ENCODE peak calls at places on chromosomes 1 and 21, in nine cellular contexts. H is upper lobe of right lung; Z is cardiac muscle cell; A is CD8-positive, alpha-beta T cell; I is HL-60; M is RWPE1; F is left ventricle myocardium inferior; R is dorsolateral prefrontal cortex; N is uterus. E is an unnamed sample.

GRCh38 chr1:27475707-27476106 is 14.3 kb downstream of the WASF2 start:
- DNase-seq in H (no peak), Z (no peak), A (no peak), I (no peak), M (no peak), F (no peak), R (no peak), N (no peak), E (no peak)

GRCh38 chr1:201619513-201619912 is 80.6 kb downstream of the NAV1 start:
- DNase-seq in H (no peak), Z (no peak), A (no peak), I (no peak), M (no peak), F (no peak), R (no peak), N (no peak), E (no peak)

GRCh38 chr1:59185163-59185855 is 111.6 kb upstream of the FGGY start:
- DNase-seq in H (no peak), Z (no peak), A (no peak), I (no peak), M (no peak), F (no peak), R (no peak), N (no peak), E (no peak)

GRCh38 chr1:219563568-219563967 is 49.3 kb downstream of the ZC3H11B start:
- DNase-seq in H (no peak), Z (no peak), A (no peak), I (no peak), M (no peak), F (no peak), R (no peak), N (no peak), E (no peak)

GRCh38 chr1:154629160-154630073 is 21.4 kb upstream of the ADAR start:
- DNase-seq in H (no peak), Z (peak; percentile 52), A (no peak), I (no peak), M (no peak), F (no peak), R (no peak), N (no peak), E (no peak)

GRCh38 chr21:16195896-16196443 is 466.2 kb downstream of the USP25 start:
- DNase-seq in H (no peak), Z (peak; percentile 33), A (no peak), I (no peak), M (no peak), F (no peak), R (no peak), N (no peak), E (no peak)

GRCh38 chr1:154547333-154547732 is 11.1 kb downstream of the UBE2Q1 start:
- DNase-seq in H (no peak), Z (no peak), A (no peak), I (no peak), M (no peak), F (no peak), R (no peak), N (no peak), E (no peak)

GRCh38 chr1:49824261-49824660 is 199.5 kb downstream of the AGBL4 start:
- DNase-seq in H (no peak), Z (no peak), A (no peak), I (no peak), M (no peak), F (no peak), R (no peak), N (no peak), E (no peak)

GRCh38 chr21:37297364-37297763 is 30.2 kb upstream of the VPS26C start:
- DNase-seq in H (no peak), Z (no peak), A (no peak), I (no peak), M (no peak), F (no peak), R (no peak), N (no peak), E (no peak)

GRCh38 chr1:158328424-158328823 is 2.9 kb downstream of the CD1B start:
- DNase-seq in H (no peak), Z (no peak), A (no peak), I (no peak), M (no peak), F (no peak), R (no peak), N (no peak), E (no peak)

GRCh38 chr1:84247425-84248220 is 53.9 kb upstream of the SAMD13 start:
- DNase-seq in H (no peak), Z (peak; percentile 60), A (no peak), I (no peak), M (peak; percentile 67), F (no peak), R (no peak), N (no peak), E (no peak)

GRCh38 chr1:201224671-201225400 is 34.2 kb downstream of the IGFN1 start:
- DNase-seq in H (no peak), Z (peak; percentile 30), A (no peak), I (no peak), M (no peak), F (no peak), R (no peak), N (no peak), E (no peak)

GRCh38 chr1:10316752-10317151 is 82.1 kb upstream of the PGD start:
- DNase-seq in H (no peak), Z (no peak), A (no peak), I (no peak), M (no peak), F (no peak), R (no peak), N (no peak), E (no peak)

GRCh38 chr1:67393240-67393639 is 37.0 kb downstream of the SERBP1 start:
- DNase-seq in H (no peak), Z (no peak), A (no peak), I (no peak), M (no peak), F (peak; percentile 24), R (no peak), N (no peak), E (no peak)

GRCh38 chr1:209830722-209831121 is 3.0 kb downstream of the UTP25 start:
- DNase-seq in H (no peak), Z (no peak), A (no peak), I (no peak), M (no peak), F (no peak), R (no peak), N (no peak), E (no peak)

GRCh38 chr1:156119503-156120209 is 5.1 kb downstream of the LMNA start:
- DNase-seq in H (no peak), Z (no peak), A (no peak), I (peak; percentile 74), M (peak; percentile 80), F (peak; percentile 59), R (no peak), N (peak; percentile 63), E (no peak)
- H3K27ac ChIP-seq in H (peak overlapping the region; percentile 95), Z (no peak overlapping the region), A (no peak overlapping the region), I (no peak overlapping the region), M (peak overlapping the region; percentile 100), F (peak overlapping the region; percentile 97), R (peak overlapping the region; percentile 72), N (peak overlapping the region; percentile 99), E (peak overlapping the region; percentile 100)

GRCh38 chr1:162627662-162628296 is 4.5 kb upstream of the DDR2 start:
- DNase-seq in H (no peak), Z (peak; percentile 60), A (no peak), I (peak; percentile 6), M (peak; percentile 12), F (no peak), R (no peak), N (no peak), E (no peak)
- H3K27ac ChIP-seq in H (no peak overlapping the region), Z (no peak overlapping the region), A (no peak overlapping the region), I (no peak overlapping the region), M (no peak overlapping the region), F (peak overlapping the region; percentile 58), R (no peak overlapping the region), N (peak overlapping the region; percentile 87), E (peak overlapping the region; percentile 18)

GRCh38 chr21:36156339-36156814 is 247 bp upstream of the DOP1B start:
- DNase-seq in H (peak; percentile 100), Z (peak; percentile 100), A (peak; percentile 100), I (peak; percentile 95), M (peak; percentile 98), F (peak; percentile 100), R (peak; percentile 100), N (peak; percentile 100), E (peak; percentile 99)
- H3K27ac ChIP-seq in H (peak overlapping the region; percentile 87), Z (no peak overlapping the region), A (peak overlapping the region; percentile 65), I (peak overlapping the region; percentile 86), M (peak overlapping the region; percentile 69), F (peak overlapping the region; percentile 93), R (no peak overlapping the region), N (peak overlapping the region; percentile 77), E (peak overlapping the region; percentile 43)

DNA sequence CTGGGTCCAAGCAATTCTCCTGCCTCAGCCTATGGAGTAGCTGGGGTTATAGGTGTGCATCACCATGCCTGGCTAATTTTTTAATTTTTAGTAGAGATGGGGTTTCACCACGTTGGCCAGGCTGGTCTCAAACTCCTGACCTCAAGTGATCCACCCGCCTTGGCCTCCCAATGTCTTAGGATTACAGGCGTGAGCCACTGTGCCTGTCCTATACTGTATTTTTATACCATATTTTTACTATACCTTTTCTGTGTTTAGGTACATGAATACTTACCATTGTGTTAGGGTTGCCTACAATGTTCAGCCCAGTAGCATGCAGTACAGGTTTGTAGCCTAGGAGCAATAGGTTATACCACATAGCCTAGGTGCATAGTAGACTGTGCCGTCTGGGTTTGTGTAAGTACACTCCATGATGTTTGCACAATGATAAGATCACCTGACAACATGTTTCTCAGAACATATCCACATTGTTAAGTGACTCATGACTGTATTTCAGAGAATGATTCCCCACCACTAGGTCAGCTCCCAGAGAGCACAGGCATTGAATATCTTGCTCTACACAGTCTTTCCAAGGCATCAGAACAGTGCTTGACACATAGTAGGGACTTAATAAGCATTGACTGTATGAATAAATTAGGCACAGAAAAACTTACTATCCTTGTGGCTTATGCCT is 6.0 kb upstream of the CITED4 start:
- DNase-seq in H (no peak), Z (no peak), A (no peak), I (no peak), M (peak; percentile 60), F (no peak), R (no peak), N (no peak), E (no peak)
- H3K27ac ChIP-seq in H (no peak overlapping the region), Z (no peak overlapping the region), A (no peak overlapping the region), I (no peak overlapping the region), M (peak overlapping the region; percentile 45), F (no peak overlapping the region), R (no peak overlapping the region), N (no peak overlapping the region), E (no peak overlapping the region)

E was measured in SK-N-SH.